ENCODE peak calls at places on chromosomes 2 and 18, in six cellular contexts. X, G, B, F, L and P are unnamed samples.
A peak's percentile ranks its signal among the peaks of the same experiment; 100 is the strongest.

GRCh38 chr2:86807462-86808275 is 17.0 kb upstream of the CD8A start:
- DNase-seq in X (peak; percentile 34), G (peak; percentile 12), B (peak; percentile 82), F (no peak), L (peak; percentile 4), P (no peak)

GRCh38 chr2:72883356-72883962 is 3.7 kb upstream of the SPR start:
- DNase-seq in X (peak; percentile 38), G (no peak), B (peak; percentile 89), F (no peak), L (no peak), P (no peak)

GRCh38 chr2:198913394-198914152 is 544.2 kb downstream of the SATB2 start:
- DNase-seq in X (no peak), G (no peak), B (no peak), F (no peak), L (no peak), P (no peak)

GRCh38 chr2:8119782-8120551 is 561.9 kb upstream of the ID2 start:
- DNase-seq in X (no peak), G (no peak), B (no peak), F (no peak), L (no peak), P (no peak)

GRCh38 chr2:112723995-112724394 is 3.2 kb downstream of the NT5DC4 start:
- DNase-seq in X (no peak), G (no peak), B (no peak), F (peak; percentile 65), L (no peak), P (peak; percentile 78)

GRCh38 chr18:62838475-62839098 is 123.2 kb downstream of the PHLPP1 start:
- DNase-seq in X (no peak), G (no peak), B (peak; percentile 39), F (no peak), L (no peak), P (no peak)

GRCh38 chr2:105329561-105330495 is at the start of gene TGFBRAP1:
- DNase-seq in X (peak; percentile 59), G (peak; percentile 46), B (peak; percentile 71), F (peak; percentile 77), L (peak; percentile 42), P (no peak)

GRCh38 chr2:26521913-26522180 is 43.9 kb upstream of the OTOF start:
- DNase-seq in X (no peak), G (no peak), B (no peak), F (no peak), L (no peak), P (no peak)

GRCh38 chr2:174342600-174343342 is 8.0 kb downstream of the SP9 start:
- DNase-seq in X (no peak), G (peak; percentile 74), B (peak; percentile 32), F (no peak), L (no peak), P (no peak)

GRCh38 chr2:35989523-35989922 is 366.1 kb upstream of the CRIM1 start:
- DNase-seq in X (no peak), G (no peak), B (peak; percentile 13), F (no peak), L (no peak), P (no peak)

GRCh38 chr2:98160574-98160973 is 73.6 kb downstream of the VWA3B start:
- DNase-seq in X (no peak), G (no peak), B (no peak), F (no peak), L (no peak), P (no peak)

GRCh38 chr2:224570328-224570993 is 14.7 kb downstream of the CUL3 start:
- DNase-seq in X (no peak), G (no peak), B (no peak), F (no peak), L (no peak), P (no peak)

GRCh38 chr2:175414872-175415487 is 233.5 kb upstream of the ATP5MC3 start:
- DNase-seq in X (peak; percentile 38), G (peak; percentile 79), B (peak; percentile 77), F (no peak), L (no peak), P (no peak)

GRCh38 chr18:79353238-79353637 is 42.5 kb upstream of the NFATC1 start:
- DNase-seq in X (peak; percentile 24), G (no peak), B (peak; percentile 61), F (no peak), L (no peak), P (no peak)

GRCh38 chr2:202099515-202099914 is 26.5 kb downstream of the KIAA2012 start:
- DNase-seq in X (no peak), G (no peak), B (peak; percentile 53), F (no peak), L (no peak), P (no peak)

GRCh38 chr2:26905341-26906198 is 57.6 kb downstream of the DPYSL5 start:
- DNase-seq in X (no peak), G (no peak), B (no peak), F (no peak), L (no peak), P (no peak)

GRCh38 chr2:136116813-136117390 is 1.0 kb downstream of the CXCR4 start:
- DNase-seq in X (no peak), G (no peak), B (peak; percentile 41), F (no peak), L (no peak), P (no peak)

GRCh38 chr2:234409590-234409989 is 87.3 kb downstream of the ARL4C start:
- DNase-seq in X (no peak), G (no peak), B (no peak), F (no peak), L (no peak), P (no peak)

GRCh38 chr2:61713457-61713856 is 140.4 kb downstream of the FAM161A start:
- DNase-seq in X (no peak), G (no peak), B (no peak), F (no peak), L (no peak), P (no peak)